ENCODE peak calls at places on chromosomes 6 and 20, in ten cellular contexts. One of them, this sample, is unnamed.

GRCh38 chr20:43825635-43826034 is 89.0 kb upstream of the TOX2 start:
- DNase-seq in fibroblast of mammary gland: no peak
- DNase-seq in OCI-LY7: peak
- DNase-seq in astrocyte of the spinal cord: no peak
- DNase-seq in MCF 10A: no peak
- DNase-seq in sigmoid colon: peak
- DNase-seq in mesothelial cell of epicardium: no peak
- DNase-seq in IMR-90: no peak
- DNase-seq in keratinocyte: no peak
- DNase-seq in brain microvascular endothelial cell: no peak
- DNase-seq in this sample: no peak

GRCh38 chr6:110101885-110102284 is 77.6 kb downstream of the WASF1 start:
- DNase-seq in fibroblast of mammary gland: no peak
- DNase-seq in OCI-LY7: peak
- DNase-seq in astrocyte of the spinal cord: no peak
- DNase-seq in MCF 10A: no peak
- DNase-seq in sigmoid colon: no peak
- DNase-seq in mesothelial cell of epicardium: no peak
- DNase-seq in IMR-90: no peak
- DNase-seq in keratinocyte: no peak
- DNase-seq in brain microvascular endothelial cell: no peak
- DNase-seq in this sample: no peak

GRCh38 chr20:57261488-57262243 is 4.8 kb downstream of the BMP7 start:
- DNase-seq in fibroblast of mammary gland: no peak
- DNase-seq in OCI-LY7: no peak
- DNase-seq in astrocyte of the spinal cord: no peak
- DNase-seq in MCF 10A: no peak
- DNase-seq in sigmoid colon: no peak
- DNase-seq in mesothelial cell of epicardium: no peak
- DNase-seq in IMR-90: no peak
- DNase-seq in keratinocyte: no peak
- DNase-seq in brain microvascular endothelial cell: no peak
- DNase-seq in this sample: no peak

GRCh38 chr6:126444874-126445273 is 105.0 kb downstream of the CENPW start:
- DNase-seq in fibroblast of mammary gland: peak
- DNase-seq in OCI-LY7: no peak
- DNase-seq in astrocyte of the spinal cord: peak
- DNase-seq in MCF 10A: no peak
- DNase-seq in sigmoid colon: no peak
- DNase-seq in mesothelial cell of epicardium: no peak
- DNase-seq in IMR-90: peak
- DNase-seq in keratinocyte: no peak
- DNase-seq in brain microvascular endothelial cell: peak
- DNase-seq in this sample: no peak

GRCh38 chr6:84260926-84261325 is 33.5 kb upstream of the CEP162 start:
- DNase-seq in fibroblast of mammary gland: peak
- DNase-seq in OCI-LY7: no peak
- DNase-seq in astrocyte of the spinal cord: no peak
- DNase-seq in MCF 10A: peak
- DNase-seq in sigmoid colon: no peak
- DNase-seq in mesothelial cell of epicardium: no peak
- DNase-seq in IMR-90: no peak
- DNase-seq in keratinocyte: no peak
- DNase-seq in brain microvascular endothelial cell: no peak
- DNase-seq in this sample: no peak

GRCh38 chr20:6636209-6637159 is 131.0 kb upstream of the BMP2 start:
- DNase-seq in fibroblast of mammary gland: peak
- DNase-seq in OCI-LY7: peak
- DNase-seq in astrocyte of the spinal cord: peak
- DNase-seq in MCF 10A: peak
- DNase-seq in sigmoid colon: no peak
- DNase-seq in mesothelial cell of epicardium: no peak
- DNase-seq in IMR-90: peak
- DNase-seq in keratinocyte: no peak
- DNase-seq in brain microvascular endothelial cell: peak
- DNase-seq in this sample: no peak

GRCh38 chr20:5065489-5066383 is 54.0 kb downstream of the PCNA start:
- DNase-seq in fibroblast of mammary gland: peak
- DNase-seq in OCI-LY7: no peak
- DNase-seq in astrocyte of the spinal cord: peak
- DNase-seq in MCF 10A: peak
- DNase-seq in sigmoid colon: peak
- DNase-seq in mesothelial cell of epicardium: no peak
- DNase-seq in IMR-90: peak
- DNase-seq in keratinocyte: peak
- DNase-seq in brain microvascular endothelial cell: peak
- DNase-seq in this sample: no peak

GRCh38 chr6:157732007-157732406 is 91.0 kb upstream of the SNX9 start:
- DNase-seq in fibroblast of mammary gland: no peak
- DNase-seq in OCI-LY7: no peak
- DNase-seq in astrocyte of the spinal cord: no peak
- DNase-seq in MCF 10A: no peak
- DNase-seq in sigmoid colon: no peak
- DNase-seq in mesothelial cell of epicardium: no peak
- DNase-seq in IMR-90: no peak
- DNase-seq in keratinocyte: no peak
- DNase-seq in brain microvascular endothelial cell: no peak
- DNase-seq in this sample: no peak

GRCh38 chr6:11009353-11009752 is 34.8 kb downstream of the ELOVL2 start:
- DNase-seq in fibroblast of mammary gland: peak
- DNase-seq in OCI-LY7: no peak
- DNase-seq in astrocyte of the spinal cord: peak
- DNase-seq in MCF 10A: peak
- DNase-seq in sigmoid colon: no peak
- DNase-seq in mesothelial cell of epicardium: no peak
- DNase-seq in IMR-90: peak
- DNase-seq in keratinocyte: no peak
- DNase-seq in brain microvascular endothelial cell: no peak
- DNase-seq in this sample: no peak

GRCh38 chr6:16846399-16846778 is 85.1 kb upstream of the ATXN1 start:
- DNase-seq in fibroblast of mammary gland: no peak
- DNase-seq in OCI-LY7: no peak
- DNase-seq in astrocyte of the spinal cord: no peak
- DNase-seq in MCF 10A: no peak
- DNase-seq in sigmoid colon: no peak
- DNase-seq in mesothelial cell of epicardium: no peak
- DNase-seq in IMR-90: no peak
- DNase-seq in keratinocyte: no peak
- DNase-seq in brain microvascular endothelial cell: no peak
- DNase-seq in this sample: no peak

GRCh38 chr20:46058656-46059281 is 29.8 kb downstream of the SLC12A5 start:
- DNase-seq in fibroblast of mammary gland: no peak
- DNase-seq in OCI-LY7: no peak
- DNase-seq in astrocyte of the spinal cord: no peak
- DNase-seq in MCF 10A: no peak
- DNase-seq in sigmoid colon: peak
- DNase-seq in mesothelial cell of epicardium: no peak
- DNase-seq in IMR-90: no peak
- DNase-seq in keratinocyte: no peak
- DNase-seq in brain microvascular endothelial cell: no peak
- DNase-seq in this sample: no peak

GRCh38 chr6:16733085-16733484 is 28.2 kb downstream of the ATXN1 start:
- DNase-seq in fibroblast of mammary gland: no peak
- DNase-seq in OCI-LY7: no peak
- DNase-seq in astrocyte of the spinal cord: no peak
- DNase-seq in MCF 10A: no peak
- DNase-seq in sigmoid colon: no peak
- DNase-seq in mesothelial cell of epicardium: no peak
- DNase-seq in IMR-90: no peak
- DNase-seq in keratinocyte: no peak
- DNase-seq in brain microvascular endothelial cell: no peak
- DNase-seq in this sample: no peak

GRCh38 chr20:25574411-25574810 is 10.9 kb downstream of the NINL start:
- DNase-seq in fibroblast of mammary gland: peak
- DNase-seq in OCI-LY7: no peak
- DNase-seq in astrocyte of the spinal cord: peak
- DNase-seq in MCF 10A: peak
- DNase-seq in sigmoid colon: no peak
- DNase-seq in mesothelial cell of epicardium: no peak
- DNase-seq in IMR-90: peak
- DNase-seq in keratinocyte: no peak
- DNase-seq in brain microvascular endothelial cell: no peak
- DNase-seq in this sample: no peak

GRCh38 chr6:82415820-82416219 is 52.2 kb downstream of the TPBG start:
- DNase-seq in fibroblast of mammary gland: no peak
- DNase-seq in OCI-LY7: no peak
- DNase-seq in astrocyte of the spinal cord: peak
- DNase-seq in MCF 10A: peak
- DNase-seq in sigmoid colon: no peak
- DNase-seq in mesothelial cell of epicardium: no peak
- DNase-seq in IMR-90: no peak
- DNase-seq in keratinocyte: no peak
- DNase-seq in brain microvascular endothelial cell: no peak
- DNase-seq in this sample: no peak

GRCh38 chr6:111417181-111417585 is 65.8 kb downstream of the REV3L start:
- DNase-seq in fibroblast of mammary gland: peak
- DNase-seq in OCI-LY7: no peak
- DNase-seq in astrocyte of the spinal cord: peak
- DNase-seq in MCF 10A: no peak
- DNase-seq in sigmoid colon: peak
- DNase-seq in mesothelial cell of epicardium: no peak
- DNase-seq in IMR-90: peak
- DNase-seq in keratinocyte: no peak
- DNase-seq in brain microvascular endothelial cell: no peak
- DNase-seq in this sample: no peak

DNA sequence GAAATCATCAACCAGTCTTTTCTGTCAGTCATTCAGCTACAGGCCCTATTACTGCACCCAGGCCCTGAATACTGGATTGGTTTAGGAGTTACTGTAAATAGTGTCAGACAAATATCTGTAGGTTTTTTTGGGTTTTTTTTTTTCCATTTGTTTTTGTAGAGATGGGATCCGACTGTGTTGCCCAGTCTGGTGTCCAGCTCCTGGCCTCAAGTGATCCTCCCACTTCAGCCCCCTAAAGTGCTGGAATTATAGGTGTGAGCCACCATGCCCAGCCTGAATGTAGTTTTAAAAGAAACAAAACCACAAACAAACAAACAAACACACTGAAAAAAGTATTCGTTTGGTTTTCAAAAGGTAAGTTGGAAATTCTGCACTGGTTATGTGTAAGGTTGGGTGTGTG is 39.6 kb downstream of the DZANK1 start:
- DNase-seq in fibroblast of mammary gland: no peak
- DNase-seq in OCI-LY7: no peak
- DNase-seq in astrocyte of the spinal cord: no peak
- DNase-seq in MCF 10A: no peak
- DNase-seq in sigmoid colon: no peak
- DNase-seq in mesothelial cell of epicardium: no peak
- DNase-seq in IMR-90: no peak
- DNase-seq in keratinocyte: no peak
- DNase-seq in brain microvascular endothelial cell: no peak
- DNase-seq in this sample: no peak
- TF ChIP-seq CTCF in fibroblast of mammary gland: no peak
- TF ChIP-seq CTCF in OCI-LY7: no peak
- TF ChIP-seq CTCF in astrocyte of the spinal cord: no peak
- TF ChIP-seq CTCF in MCF 10A: no peak
- TF ChIP-seq CTCF in sigmoid colon: no peak
- TF ChIP-seq CTCF in mesothelial cell of epicardium: no peak
- TF ChIP-seq CTCF in IMR-90: no peak
- TF ChIP-seq CTCF in keratinocyte: no peak
- TF ChIP-seq CTCF in brain microvascular endothelial cell: no peak
- TF ChIP-seq CTCF in this sample: no peak

GRCh38 chr6:129620234-129620610 is 89.8 kb downstream of the ARHGAP18 start:
- DNase-seq in fibroblast of mammary gland: no peak
- DNase-seq in OCI-LY7: no peak
- DNase-seq in astrocyte of the spinal cord: no peak
- DNase-seq in MCF 10A: no peak
- DNase-seq in sigmoid colon: no peak
- DNase-seq in mesothelial cell of epicardium: no peak
- DNase-seq in IMR-90: no peak
- DNase-seq in keratinocyte: no peak
- DNase-seq in brain microvascular endothelial cell: no peak
- DNase-seq in this sample: no peak

GRCh38 chr6:129619579-129620233 is 90.3 kb downstream of the ARHGAP18 start:
- DNase-seq in fibroblast of mammary gland: no peak
- DNase-seq in OCI-LY7: no peak
- DNase-seq in astrocyte of the spinal cord: no peak
- DNase-seq in MCF 10A: no peak
- DNase-seq in sigmoid colon: no peak
- DNase-seq in mesothelial cell of epicardium: no peak
- DNase-seq in IMR-90: no peak
- DNase-seq in keratinocyte: no peak
- DNase-seq in brain microvascular endothelial cell: no peak
- DNase-seq in this sample: no peak

GRCh38 chr6:129624488-129624887 is 85.5 kb downstream of the ARHGAP18 start:
- DNase-seq in fibroblast of mammary gland: no peak
- DNase-seq in OCI-LY7: no peak
- DNase-seq in astrocyte of the spinal cord: no peak
- DNase-seq in MCF 10A: no peak
- DNase-seq in sigmoid colon: no peak
- DNase-seq in mesothelial cell of epicardium: no peak
- DNase-seq in IMR-90: no peak
- DNase-seq in keratinocyte: no peak
- DNase-seq in brain microvascular endothelial cell: no peak
- DNase-seq in this sample: no peak

GRCh38 chr6:129623008-129623732 is 86.8 kb downstream of the ARHGAP18 start:
- DNase-seq in fibroblast of mammary gland: no peak
- DNase-seq in OCI-LY7: no peak
- DNase-seq in astrocyte of the spinal cord: no peak
- DNase-seq in MCF 10A: peak
- DNase-seq in sigmoid colon: no peak
- DNase-seq in mesothelial cell of epicardium: no peak
- DNase-seq in IMR-90: no peak
- DNase-seq in keratinocyte: peak
- DNase-seq in brain microvascular endothelial cell: no peak
- DNase-seq in this sample: no peak

GRCh38 chr6:129621252-129621651 is 88.7 kb downstream of the ARHGAP18 start:
- DNase-seq in fibroblast of mammary gland: peak
- DNase-seq in OCI-LY7: peak
- DNase-seq in astrocyte of the spinal cord: no peak
- DNase-seq in MCF 10A: peak
- DNase-seq in sigmoid colon: no peak
- DNase-seq in mesothelial cell of epicardium: no peak
- DNase-seq in IMR-90: no peak
- DNase-seq in keratinocyte: no peak
- DNase-seq in brain microvascular endothelial cell: no peak
- DNase-seq in this sample: no peak
- TF ChIP-seq CTCF in fibroblast of mammary gland: peak
- TF ChIP-seq CTCF in OCI-LY7: peak
- TF ChIP-seq CTCF in astrocyte of the spinal cord: peak
- TF ChIP-seq CTCF in MCF 10A: peak
- TF ChIP-seq CTCF in sigmoid colon: no peak
- TF ChIP-seq CTCF in mesothelial cell of epicardium: no peak
- TF ChIP-seq CTCF in IMR-90: peak
- TF ChIP-seq CTCF in keratinocyte: peak
- TF ChIP-seq CTCF in brain microvascular endothelial cell: peak
- TF ChIP-seq CTCF in this sample: no peak

GRCh38 chr20:17957505-17958325 is 10.9 kb downstream of the SNX5 start:
- DNase-seq in fibroblast of mammary gland: no peak
- DNase-seq in OCI-LY7: no peak
- DNase-seq in astrocyte of the spinal cord: no peak
- DNase-seq in MCF 10A: no peak
- DNase-seq in sigmoid colon: no peak
- DNase-seq in mesothelial cell of epicardium: no peak
- DNase-seq in IMR-90: peak
- DNase-seq in keratinocyte: no peak
- DNase-seq in brain microvascular endothelial cell: no peak
- DNase-seq in this sample: no peak
- TF ChIP-seq CTCF in fibroblast of mammary gland: no peak
- TF ChIP-seq CTCF in OCI-LY7: no peak
- TF ChIP-seq CTCF in astrocyte of the spinal cord: no peak
- TF ChIP-seq CTCF in MCF 10A: no peak
- TF ChIP-seq CTCF in sigmoid colon: no peak
- TF ChIP-seq CTCF in mesothelial cell of epicardium: no peak
- TF ChIP-seq CTCF in IMR-90: no peak
- TF ChIP-seq CTCF in keratinocyte: no peak
- TF ChIP-seq CTCF in brain microvascular endothelial cell: no peak
- TF ChIP-seq CTCF in this sample: no peak

GRCh38 chr6:7996538-7997225 is 67.5 kb downstream of the BLOC1S5 start:
- DNase-seq in fibroblast of mammary gland: peak
- DNase-seq in OCI-LY7: no peak
- DNase-seq in astrocyte of the spinal cord: peak
- DNase-seq in MCF 10A: peak
- DNase-seq in sigmoid colon: peak
- DNase-seq in mesothelial cell of epicardium: peak
- DNase-seq in IMR-90: peak
- DNase-seq in keratinocyte: no peak
- DNase-seq in brain microvascular endothelial cell: peak
- DNase-seq in this sample: no peak
- TF ChIP-seq CTCF in fibroblast of mammary gland: no peak
- TF ChIP-seq CTCF in OCI-LY7: no peak
- TF ChIP-seq CTCF in astrocyte of the spinal cord: no peak
- TF ChIP-seq CTCF in MCF 10A: no peak
- TF ChIP-seq CTCF in sigmoid colon: no peak
- TF ChIP-seq CTCF in mesothelial cell of epicardium: no peak
- TF ChIP-seq CTCF in IMR-90: no peak
- TF ChIP-seq CTCF in keratinocyte: no peak
- TF ChIP-seq CTCF in brain microvascular endothelial cell: no peak
- TF ChIP-seq CTCF in this sample: no peak